ENCODE peak calls at places on chromosomes 1 and 21, in seven cellular contexts. R, Z, T, F, Y, C and D are unnamed samples.

GRCh38 chr1:196380311-196380710 is 227.9 kb downstream of the KCNT2 start:
- DNase-seq in C (no peak), Z (no peak), T (no peak), R (no peak), F (no peak), Y (no peak), D (no peak)

GRCh38 chr1:216119600-216119999 is 303.6 kb downstream of the USH2A start:
- DNase-seq in Y (no peak), C (no peak), Z (peak), R (peak), T (peak), F (no peak), D (peak)

GRCh38 chr1:57017201-57017600 is 51.4 kb upstream of the C8B start:
- DNase-seq in C (no peak), Y (no peak), F (no peak), T (no peak), Z (no peak), R (no peak), D (no peak)

GRCh38 chr1:177858222-177858894 is 111.5 kb downstream of the SEC16B start:
- DNase-seq in F (no peak), T (no peak), C (no peak), R (no peak), Y (no peak), Z (no peak), D (no peak)

GRCh38 chr1:204600968-204601367 is 84.6 kb downstream of the LRRN2 start:
- DNase-seq in Y (no peak), R (no peak), T (no peak), C (no peak), Z (no peak), F (no peak), D (no peak)

GRCh38 chr1:20640183-20640597 is 6.9 kb downstream of the PINK1 start:
- DNase-seq in T (peak), Z (peak), C (no peak), Y (no peak), R (peak), F (no peak), D (no peak)

GRCh38 chr1:201888282-201889033 is at the start of gene SHISA4:
- DNase-seq in T (peak), Y (no peak), Z (peak), R (no peak), F (peak), C (peak), D (no peak)

GRCh38 chr1:186812560-186812959 is 16.2 kb upstream of the PLA2G4A start:
- DNase-seq in Y (no peak), C (no peak), Z (peak), R (no peak), F (no peak), T (no peak), D (peak)

GRCh38 chr1:240501115-240501514 is 110.8 kb downstream of the GREM2 start:
- DNase-seq in R (no peak), Y (no peak), C (no peak), Z (no peak), F (no peak), T (no peak), D (no peak)

GRCh38 chr1:22962558-22962957 is 10.1 kb downstream of the LACTBL1 start:
- DNase-seq in C (no peak), Y (no peak), T (no peak), Z (no peak), R (no peak), F (no peak), D (no peak)

GRCh38 chr1:234398849-234399381 is 25.7 kb downstream of the COA6 start:
- DNase-seq in Z (peak), F (no peak), C (no peak), Y (no peak), R (no peak), T (no peak), D (no peak)

GRCh38 chr1:183477986-183478781 is 5.9 kb downstream of the SMG7 start:
- DNase-seq in Y (no peak), Z (no peak), C (no peak), F (no peak), T (no peak), R (peak), D (no peak)
- H3K4me3 ChIP-seq in Y (no peak), Z (no peak), C (no peak), F (no peak), T (no peak), R (peak), D (no peak)

GRCh38 chr1:97050501-97050900 is 328.9 kb downstream of the PTBP2 start:
- DNase-seq in R (peak), T (peak), Y (no peak), C (no peak), F (no peak), Z (no peak), D (no peak)
- TF ChIP-seq CTCF in R (peak), T (peak), Y (peak), C (no peak), F (no peak), Z (peak), D (peak)

GRCh38 chr1:95584315-95584714 is 350.3 kb downstream of the RWDD3 start:
- DNase-seq in Z (peak), Y (no peak), F (no peak), C (no peak), R (no peak), T (no peak), D (no peak)

GRCh38 chr1:95582191-95582590 is 348.2 kb downstream of the RWDD3 start:
- DNase-seq in R (no peak), Z (no peak), Y (no peak), T (no peak), C (no peak), F (no peak), D (no peak)

GRCh38 chr1:95578462-95578861 is 344.5 kb downstream of the RWDD3 start:
- DNase-seq in F (no peak), R (no peak), Y (no peak), Z (peak), C (no peak), T (no peak), D (no peak)

GRCh38 chr1:95583811-95584210 is 349.8 kb downstream of the RWDD3 start:
- DNase-seq in Z (no peak), R (no peak), T (no peak), Y (no peak), C (no peak), F (no peak), D (no peak)

DNA sequence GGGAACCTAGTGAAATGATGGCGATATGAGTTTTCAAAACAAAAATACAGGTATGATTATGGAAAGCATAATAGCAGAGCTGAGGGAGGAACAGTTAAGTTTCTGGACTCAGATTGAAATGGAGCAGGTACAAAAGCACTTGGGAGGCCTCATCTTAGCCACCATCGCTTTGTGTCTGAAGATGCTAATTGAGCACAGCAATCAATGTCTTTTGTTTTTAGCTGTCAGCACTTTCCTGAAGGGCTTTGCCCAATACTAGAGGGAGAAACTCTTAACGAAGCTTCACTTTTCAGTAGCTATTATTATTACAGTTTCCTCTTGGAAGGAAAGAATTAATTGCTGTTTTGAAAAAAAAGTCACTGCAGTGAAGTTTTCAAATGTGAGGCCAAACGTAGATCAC is 348.7 kb downstream of the RWDD3 start:
- DNase-seq in C (no peak), Y (no peak), R (no peak), Z (no peak), F (no peak), T (no peak), D (no peak)
- H3K4me3 ChIP-seq in C (no peak), Y (no peak), R (no peak), Z (no peak), F (no peak), T (no peak), D (no peak)

GRCh38 chr21:43892334-43892733 is 27.3 kb downstream of the AGPAT3 start:
- DNase-seq in R (no peak), Z (no peak), T (no peak), Y (no peak), F (no peak), C (no peak), D (no peak)
- TF ChIP-seq CTCF in R (no peak), Z (no peak), T (no peak), Y (no peak), F (no peak), C (no peak), D (no peak)

GRCh38 chr1:168906367-168906766 is 177.4 kb upstream of the DPT start:
- DNase-seq in Y (no peak), F (no peak), R (no peak), Z (no peak), C (no peak), T (no peak), D (no peak)

GRCh38 chr1:168905631-168906030 is 176.6 kb upstream of the DPT start:
- DNase-seq in R (no peak), Y (no peak), Z (no peak), F (no peak), T (no peak), C (no peak), D (no peak)

GRCh38 chr1:168907781-168908180 is 178.8 kb upstream of the DPT start:
- DNase-seq in Y (no peak), T (no peak), Z (no peak), C (no peak), F (no peak), R (no peak), D (no peak)

GRCh38 chr1:168903237-168903830 is 174.3 kb upstream of the DPT start:
- DNase-seq in F (no peak), T (no peak), Y (no peak), Z (peak), C (no peak), R (no peak), D (no peak)

GRCh38 chr1:168907053-168907452 is 178.0 kb upstream of the DPT start:
- DNase-seq in C (no peak), T (no peak), F (no peak), Y (no peak), R (no peak), Z (peak), D (no peak)
- H3K4me3 ChIP-seq in C (no peak), T (no peak), F (no peak), Y (no peak), R (no peak), Z (no peak), D (no peak)

GRCh38 chr1:31760422-31760900 is 3.7 kb downstream of the ADGRB2 start:
- DNase-seq in Z (no peak), T (no peak), F (no peak), R (peak), C (no peak), Y (no peak), D (no peak)

GRCh38 chr1:31760901-31761470 is 3.2 kb downstream of the ADGRB2 start:
- DNase-seq in T (no peak), Z (peak), C (peak), R (peak), Y (peak), F (peak), D (no peak)

GRCh38 chr1:31762726-31763670 is 1.1 kb downstream of the ADGRB2 start:
- DNase-seq in Z (peak), C (no peak), Y (no peak), T (no peak), F (peak), R (peak), D (no peak)

GRCh38 chr1:31762323-31762722 is 1.8 kb downstream of the ADGRB2 start:
- DNase-seq in Y (no peak), F (no peak), R (no peak), Z (no peak), C (no peak), T (no peak), D (no peak)

GRCh38 chr1:31761883-31762282 is 2.3 kb downstream of the ADGRB2 start:
- DNase-seq in Z (no peak), T (no peak), C (no peak), F (no peak), Y (peak), R (no peak), D (peak)
- TF ChIP-seq CTCF in Z (no peak), T (no peak), C (no peak), F (no peak), Y (no peak), R (no peak), D (no peak)

DNA sequence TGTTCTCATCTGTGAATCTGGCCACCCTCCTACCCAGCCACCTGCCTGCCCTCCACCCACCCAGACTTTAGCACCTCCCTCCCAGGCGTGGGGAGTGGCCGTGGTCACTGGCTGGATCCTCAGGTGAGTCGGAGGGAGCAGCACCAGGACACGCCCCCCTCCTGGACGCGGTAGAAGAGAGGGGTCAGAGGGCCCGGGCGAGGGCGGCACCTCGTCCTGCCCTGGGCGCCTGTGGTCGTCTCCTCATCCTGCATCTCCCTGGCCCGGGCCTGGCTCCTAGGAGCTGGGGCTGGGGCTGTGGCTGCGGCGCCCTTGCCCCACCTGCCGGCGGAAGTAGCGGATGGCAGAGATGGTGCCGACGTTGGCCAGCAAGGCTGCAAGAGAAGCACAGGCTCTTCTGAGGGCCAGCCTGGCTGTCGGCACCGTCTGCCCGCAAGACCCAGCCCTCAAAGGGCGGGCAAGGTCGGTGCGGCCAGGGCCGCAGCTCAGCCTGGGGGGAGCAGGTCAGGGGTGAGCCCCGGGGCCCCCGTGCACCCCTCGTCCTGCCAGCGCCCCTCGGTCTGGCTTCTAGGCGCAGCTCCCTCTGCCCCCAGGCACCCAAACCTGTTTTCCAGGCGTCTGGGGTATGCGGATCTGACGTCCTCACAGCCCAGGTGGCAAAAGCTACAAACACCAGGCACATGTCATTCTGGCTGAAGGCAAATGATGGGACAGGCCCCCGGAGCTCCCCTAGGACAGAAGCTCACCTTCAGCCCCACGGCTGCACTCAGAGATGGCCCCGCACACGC is 5.8 kb downstream of the PERM1 start:
- DNase-seq in C (no peak), Y (no peak), R (peak), F (no peak), T (peak), Z (peak), D (no peak)
- H3K4me3 ChIP-seq in C (peak), Y (peak), R (no peak), F (peak), T (peak), Z (peak), D (no peak)

GRCh38 chr1:106268070-106268469 is 788.4 kb upstream of the PRMT6 start:
- DNase-seq in R (no peak), C (no peak), F (no peak), Z (peak), T (no peak), Y (no peak), D (no peak)
- TF ChIP-seq CTCF in R (peak), C (no peak), F (no peak), Z (peak), T (no peak), Y (no peak), D (no peak)

DNA sequence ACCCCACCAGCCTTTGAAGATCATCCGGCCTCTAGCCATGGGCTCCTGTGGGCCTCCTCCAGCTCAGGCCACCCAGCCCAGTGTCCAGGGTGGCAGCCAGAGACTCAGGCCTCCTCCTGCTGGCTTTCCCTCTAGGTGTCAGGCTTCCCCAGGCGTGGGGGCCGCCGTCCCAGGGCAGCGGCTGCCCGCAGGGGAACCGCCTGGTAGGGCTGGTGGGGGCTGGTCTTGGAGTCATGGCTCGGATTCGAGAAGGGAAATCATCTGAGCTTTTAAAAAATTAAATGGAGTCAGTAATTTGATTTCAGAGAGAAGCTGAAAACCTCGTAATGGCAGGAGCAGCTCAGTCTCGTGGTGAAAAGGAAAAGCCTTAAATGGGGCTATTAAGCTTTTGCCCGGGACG is 66.5 kb upstream of the TARDBP start:
- DNase-seq in C (no peak), Z (no peak), T (no peak), R (no peak), Y (no peak), F (no peak), D (no peak)
- H3K4me3 ChIP-seq in C (no peak), Z (no peak), T (no peak), R (no peak), Y (no peak), F (no peak), D (no peak)

GRCh38 chr1:19485362-19486187 is at the start of gene CAPZB:
- DNase-seq in C (peak), Z (peak), T (peak), R (peak), F (peak), Y (no peak), D (peak)

GRCh38 chr1:19484793-19485361 is 462 bp downstream of the CAPZB start:
- DNase-seq in F (no peak), Z (no peak), R (no peak), T (no peak), C (no peak), Y (no peak), D (no peak)

GRCh38 chr1:19483691-19484090 is 1.6 kb downstream of the CAPZB start:
- DNase-seq in Z (no peak), F (no peak), R (no peak), T (no peak), Y (no peak), C (no peak), D (no peak)

GRCh38 chr1:19483261-19483660 is 2.1 kb downstream of the CAPZB start:
- DNase-seq in F (no peak), T (no peak), Y (no peak), Z (no peak), R (no peak), C (no peak), D (no peak)

DNA sequence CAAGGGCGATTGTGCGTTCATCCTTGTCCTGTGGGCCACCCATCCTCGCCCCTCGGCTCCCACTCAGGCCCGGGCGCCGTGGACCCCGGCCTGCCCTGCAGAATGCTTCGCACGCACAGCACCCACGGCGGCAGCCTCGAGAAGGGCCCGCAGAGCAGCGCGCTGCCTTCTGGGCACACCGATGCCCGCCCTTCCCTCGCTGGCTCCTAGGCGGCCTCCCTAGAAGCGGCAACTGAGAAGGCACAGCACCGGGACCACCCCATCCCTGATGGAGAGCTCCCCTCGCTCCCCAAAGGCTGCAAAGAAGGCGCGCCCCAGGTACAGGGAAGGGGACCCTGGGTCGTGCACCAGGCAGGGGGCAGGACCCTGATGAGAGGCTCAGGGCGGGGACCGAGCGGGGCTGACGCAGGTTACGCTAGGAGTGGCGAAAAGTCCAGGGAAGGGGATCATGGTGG is 974 bp downstream of the CAPZB start:
- DNase-seq in R (no peak), F (peak), C (no peak), T (no peak), Z (no peak), Y (no peak), D (no peak)
- TF ChIP-seq CTCF in R (no peak), F (no peak), C (no peak), T (no peak), Z (no peak), Y (no peak), D (no peak)